ENCODE peak calls at places on chromosomes 6 and 20, in nine cellular contexts. Y is Calu3; F is hypothalamus; C is activated CD4-positive, alpha-beta T cell treated with anti-CD3 and anti-CD28 coated beads, Interleukin-2, amount 50 U/mL, for 4 hours; K is astrocyte of the cerebellum; I is left lung; P is GM20000; V is neural crest cell; L is cardiac muscle cell. D is an unnamed sample.

GRCh38 chr20:56778765-56779195 is 149.7 kb downstream of the TFAP2C start:
- DNase-seq in Y (peak; percentile 29), F (no peak), C (no peak), K (no peak), I (no peak), P (no peak), V (peak; percentile 22), L (peak; percentile 82), D (no peak)

GRCh38 chr20:53972179-53972578 is 98.2 kb downstream of the BCAS1 start:
- DNase-seq in Y (no peak), F (no peak), C (no peak), K (no peak), I (no peak), P (no peak), V (no peak), L (no peak), D (no peak)

GRCh38 chr20:46128310-46129151 is 10.4 kb downstream of the CD40 start:
- DNase-seq in Y (peak; percentile 68), F (no peak), C (no peak), K (no peak), I (peak; percentile 31), P (no peak), V (peak; percentile 61), L (peak; percentile 27), D (no peak)

GRCh38 chr6:32984639-32985389 is 16.4 kb downstream of the BRD2 start:
- DNase-seq in Y (peak; percentile 97), F (peak; percentile 22), C (peak; percentile 91), K (peak; percentile 76), I (peak; percentile 92), P (peak; percentile 72), V (peak; percentile 86), L (peak; percentile 89), D (peak; percentile 82)

GRCh38 chr6:89058627-89059026 is 21.9 kb upstream of the PNRC1 start:
- DNase-seq in Y (no peak), F (no peak), C (no peak), K (no peak), I (no peak), P (no peak), V (no peak), L (peak; percentile 18), D (no peak)

GRCh38 chr6:8658391-8658790 is 223.0 kb upstream of the SLC35B3 start:
- DNase-seq in Y (no peak), F (no peak), C (no peak), K (no peak), I (no peak), P (no peak), V (no peak), L (no peak), D (no peak)

GRCh38 chr6:130178692-130179091 is 44.1 kb downstream of the SAMD3 start:
- DNase-seq in Y (peak; percentile 67), F (no peak), C (no peak), K (peak; percentile 85), I (no peak), P (no peak), V (no peak), L (peak; percentile 85), D (no peak)

GRCh38 chr6:15417811-15418210 is 171.9 kb downstream of the JARID2 start:
- DNase-seq in Y (no peak), F (no peak), C (peak; percentile 35), K (no peak), I (no peak), P (no peak), V (no peak), L (peak; percentile 33), D (peak; percentile 51)